ENCODE peak calls at places on chromosomes 16 and 17, in eight cellular contexts. V, C, O, F, J, K, D and G are unnamed samples.
A peak's percentile ranks its signal among the peaks of the same experiment; 100 is the strongest.

GRCh38 chr17:29835438-29836351 is 94.3 kb downstream of the SSH2 start:
- DNase-seq in C (no peak), J (no peak), O (no peak), V (no peak), K (no peak), F (peak; percentile 57), D (peak; percentile 42), G (no peak)

GRCh38 chr17:74478369-74479100 is 12.1 kb downstream of the CD300A start:
- DNase-seq in D (no peak), C (no peak), F (no peak), J (no peak), K (no peak), O (no peak), V (no peak), G (no peak)

GRCh38 chr16:87895641-87896141 is 26.4 kb upstream of the SLC7A5 start:
- DNase-seq in F (peak; percentile 17), J (no peak), C (no peak), V (no peak), K (no peak), O (no peak), D (no peak), G (no peak)

GRCh38 chr16:1054660-1055556 is 17.6 kb upstream of the SSTR5 start:
- DNase-seq in V (no peak), F (peak; percentile 67), C (no peak), O (peak; percentile 70), D (no peak), J (no peak), K (peak; percentile 85), G (peak; percentile 59)

GRCh38 chr16:88340755-88341150 is 42.0 kb upstream of the ZNF469 start:
- DNase-seq in C (no peak), F (no peak), V (no peak), J (no peak), O (no peak), D (no peak), K (no peak), G (no peak)

GRCh38 chr16:29702307-29702706 is 23.3 kb downstream of the QPRT start:
- DNase-seq in F (no peak), O (no peak), D (no peak), K (no peak), J (no peak), V (no peak), C (no peak), G (no peak)

GRCh38 chr16:66523861-66524354 is 26.0 kb downstream of the TK2 start:
- DNase-seq in C (no peak), O (no peak), K (no peak), V (no peak), D (no peak), F (peak; percentile 55), J (no peak), G (no peak)

GRCh38 chr16:73713817-73714495 is 582.7 kb upstream of the PSMD7 start:
- DNase-seq in K (peak; percentile 53), D (no peak), O (no peak), F (peak; percentile 24), J (no peak), V (no peak), C (no peak), G (peak; percentile 6)

GRCh38 chr16:19031738-19032137 is 35.7 kb upstream of the COQ7 start:
- DNase-seq in K (no peak), J (no peak), C (no peak), V (no peak), O (no peak), D (no peak), F (no peak), G (no peak)

GRCh38 chr16:2298621-2299020 is 30.7 kb upstream of the RNPS1 start:
- DNase-seq in V (no peak), O (no peak), F (no peak), K (no peak), D (no peak), J (no peak), C (no peak), G (no peak)

DNA sequence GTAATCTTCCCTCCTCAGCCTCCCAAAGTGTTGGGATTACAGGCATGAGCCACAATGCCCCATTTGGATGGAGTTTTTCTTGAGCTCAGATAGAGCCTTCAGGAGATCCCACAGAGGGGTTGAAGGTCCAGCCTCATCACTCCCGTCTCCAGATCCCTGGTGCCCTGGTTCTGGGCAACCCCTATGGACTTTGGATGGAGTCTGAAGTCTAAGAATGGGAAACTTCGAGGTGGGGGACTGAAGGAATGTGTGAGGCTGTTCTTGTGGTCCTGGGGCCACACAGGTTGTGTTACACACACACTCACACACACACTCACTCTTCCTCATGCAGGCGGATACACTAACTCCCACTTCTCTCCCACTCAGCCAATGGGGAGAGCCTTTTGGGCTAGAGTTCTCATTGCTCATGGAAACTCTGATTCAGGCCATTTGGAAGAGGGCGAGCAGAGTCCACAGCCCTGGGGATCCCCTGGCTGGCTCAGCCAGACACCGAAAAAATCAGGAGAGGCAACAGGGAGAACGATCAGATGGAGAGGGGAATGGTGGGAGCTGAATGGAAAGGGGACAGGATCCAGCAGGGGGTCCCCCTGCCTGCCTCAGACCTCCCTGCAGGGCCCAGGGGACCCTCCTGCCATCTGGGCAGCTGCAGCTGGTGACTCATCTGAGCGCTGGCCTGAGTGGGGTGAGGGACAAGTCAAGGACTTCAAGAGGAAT is 9.0 kb downstream of the IGFBP4 start:
- DNase-seq in D (no peak), J (peak; percentile 44), C (no peak), F (peak; percentile 93), K (peak; percentile 61), V (peak; percentile 75), O (no peak), G (peak; percentile 60)
- H3K4me3 ChIP-seq in D (no peak overlapping the region), J (no peak overlapping the region), C (no peak overlapping the region), F (no peak overlapping the region), K (no peak overlapping the region), V (no peak overlapping the region), O (peak overlapping the region; percentile 8), G (peak overlapping the region; percentile 4)

GRCh38 chr17:82567286-82567685 is 47.8 kb downstream of the FOXK2 start:
- DNase-seq in D (no peak), V (no peak), J (no peak), C (no peak), O (no peak), F (no peak), K (no peak), G (no peak)
- TF ChIP-seq CTCF in D (no peak), V (no peak), J (no peak), C (no peak), O (no peak), F (no peak), K (no peak), G (no peak)

GRCh38 chr17:39191750-39192510 is 5.5 kb downstream of the CACNB1 start:
- DNase-seq in K (no peak), F (no peak), J (no peak), D (no peak), C (no peak), V (no peak), O (no peak), G (no peak)
- H3K4me3 ChIP-seq in K (no peak overlapping the region), F (no peak overlapping the region), J (no peak overlapping the region), D (no peak overlapping the region), C (no peak overlapping the region), V (no peak overlapping the region), O (no peak overlapping the region), G (no peak overlapping the region)

DNA sequence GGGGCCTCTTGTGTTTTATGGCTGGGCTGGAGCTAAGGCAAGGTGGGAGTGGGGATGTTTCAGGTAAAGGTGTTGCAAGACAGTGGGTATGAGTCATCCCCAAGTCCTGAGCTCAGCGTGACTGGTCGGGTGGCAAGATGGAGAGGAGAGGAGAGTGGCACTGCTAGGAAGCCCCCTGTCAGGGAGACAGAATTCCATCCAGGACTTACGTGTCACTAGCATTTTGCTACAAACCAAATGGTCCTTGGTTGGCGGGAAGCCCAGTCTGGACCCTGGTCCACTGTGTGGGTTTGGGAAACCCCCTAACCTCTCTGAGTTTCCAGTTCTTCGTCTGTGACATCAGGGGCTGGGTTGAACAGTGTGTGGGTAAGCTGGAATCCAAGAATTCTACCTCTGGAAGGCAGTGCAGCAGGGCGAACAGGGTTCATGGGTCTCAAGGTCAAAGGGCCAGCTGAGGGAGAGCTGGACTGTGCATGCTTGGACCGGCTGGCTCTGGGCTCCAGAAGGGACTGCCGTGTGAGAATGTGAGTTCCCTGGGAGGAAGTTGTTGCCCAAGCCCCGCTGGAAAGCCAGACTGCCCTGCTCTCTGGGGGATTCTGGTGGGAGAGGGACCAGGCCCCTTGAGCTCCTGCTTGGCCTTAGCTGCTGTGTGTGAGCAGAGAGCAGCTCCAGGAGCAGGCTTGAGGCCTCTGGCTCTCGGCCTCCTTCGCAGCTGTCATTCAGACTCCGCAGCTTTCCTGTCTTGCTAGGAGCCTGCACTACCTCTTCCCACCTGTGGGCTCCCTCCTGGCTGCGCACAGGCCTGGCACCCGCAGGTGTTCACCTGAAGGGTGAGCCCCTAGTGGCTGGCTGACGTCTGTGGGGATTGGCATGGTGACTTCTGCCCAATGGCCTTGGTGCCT is 84.5 kb downstream of the NT5M start:
- DNase-seq in D (peak; percentile 57), C (no peak), O (no peak), K (peak; percentile 66), V (no peak), F (no peak), J (no peak), G (peak; percentile 35)
- TF ChIP-seq CTCF in D (peak; percentile 5), C (peak; percentile 42), O (no peak), K (peak; percentile 38), V (no peak), F (peak; percentile 32), J (no peak), G (no peak)

GRCh38 chr16:85464342-85465305 is 148.5 kb upstream of the GSE1 start:
- DNase-seq in K (no peak), J (no peak), V (no peak), F (no peak), C (no peak), D (no peak), O (no peak), G (no peak)
- H3K4me3 ChIP-seq in K (no peak overlapping the region), J (no peak overlapping the region), V (no peak overlapping the region), F (no peak overlapping the region), C (no peak overlapping the region), D (no peak overlapping the region), O (no peak overlapping the region), G (no peak overlapping the region)

DNA sequence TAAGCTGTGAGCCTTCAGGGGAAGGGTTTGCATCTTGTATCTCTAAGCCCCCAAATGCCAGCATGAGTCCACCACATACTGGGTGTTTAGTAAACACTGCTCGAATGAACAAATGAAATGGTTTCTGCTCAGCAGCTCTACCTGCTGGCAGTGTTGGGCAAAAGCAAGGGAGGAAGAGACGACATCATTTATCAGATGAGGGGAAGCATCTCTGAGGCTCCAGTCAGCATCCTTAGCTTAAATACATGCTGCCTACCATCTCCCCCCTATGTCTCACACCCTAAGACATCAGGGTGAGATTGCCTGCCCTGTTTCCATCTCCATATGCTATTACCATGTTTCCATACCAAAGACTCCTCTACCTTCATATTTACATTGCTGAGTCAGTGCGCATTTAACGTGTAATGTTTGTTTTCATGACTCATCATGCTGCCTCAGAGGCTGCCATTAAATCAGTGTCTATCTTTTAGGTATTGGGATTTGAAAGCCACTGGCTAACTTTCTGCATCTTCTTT is 379.8 kb downstream of the UTP18 start:
- DNase-seq in O (no peak), D (no peak), F (no peak), V (no peak), K (no peak), C (no peak), J (no peak), G (no peak)
- TF ChIP-seq CTCF in O (peak; percentile 42), D (no peak), F (no peak), V (no peak), K (peak; percentile 30), C (no peak), J (no peak), G (peak; percentile 37)